ENCODE peak calls at places on chromosomes 13 and 19, in four cellular contexts. One of them, this sample, is unnamed.

GRCh38 chr13:33312150-33312908 is 26.8 kb upstream of the STARD13 start:
- DNase-seq in HepG2: peak
- DNase-seq in H1: no peak
- DNase-seq in GM12878: no peak
- DNase-seq in this sample: no peak

GRCh38 chr13:51785592-51786424 is 18.2 kb downstream of the DHRS12 start:
- DNase-seq in HepG2: no peak
- DNase-seq in H1: no peak
- DNase-seq in GM12878: no peak
- DNase-seq in this sample: no peak

GRCh38 chr19:50703915-50704548 is 15.6 kb downstream of the SHANK1 start:
- DNase-seq in GM12878: no peak
- DNase-seq in HepG2: peak
- DNase-seq in H1: no peak
- DNase-seq in this sample: no peak

GRCh38 chr19:53908106-53908932 is 759 bp upstream of the CACNG7 start:
- DNase-seq in H1: no peak
- DNase-seq in HepG2: no peak
- DNase-seq in GM12878: no peak
- DNase-seq in this sample: peak

GRCh38 chr19:56071151-56071550 is 49.9 kb downstream of the ZNF787 start:
- DNase-seq in HepG2: peak
- DNase-seq in H1: no peak
- DNase-seq in GM12878: no peak
- DNase-seq in this sample: no peak

GRCh38 chr13:74305876-74306275 is 171.7 kb upstream of the KLF12 start:
- DNase-seq in H1: no peak
- DNase-seq in HepG2: no peak
- DNase-seq in GM12878: no peak
- DNase-seq in this sample: no peak

GRCh38 chr19:38496603-38497487 is 63.4 kb downstream of the RYR1 start:
- DNase-seq in GM12878: no peak
- DNase-seq in H1: no peak
- DNase-seq in HepG2: no peak
- DNase-seq in this sample: no peak

GRCh38 chr19:42568006-42568405 is 26.7 kb downstream of the CEACAM8 start:
- DNase-seq in GM12878: no peak
- DNase-seq in HepG2: no peak
- DNase-seq in H1: no peak
- DNase-seq in this sample: no peak

GRCh38 chr19:19696386-19696785 is 27.7 kb downstream of the ZNF101 start:
- DNase-seq in H1: peak
- DNase-seq in HepG2: no peak
- DNase-seq in GM12878: no peak
- DNase-seq in this sample: no peak

GRCh38 chr13:99980201-99981114 is 1.1 kb upstream of the ZIC2 start:
- DNase-seq in H1: no peak
- DNase-seq in GM12878: no peak
- DNase-seq in HepG2: no peak
- DNase-seq in this sample: no peak

GRCh38 chr13:43805071-43805468 is 18.3 kb upstream of the ENOX1 start:
- DNase-seq in HepG2: peak
- DNase-seq in H1: no peak
- DNase-seq in GM12878: no peak
- DNase-seq in this sample: no peak

GRCh38 chr19:40609561-40610395 is 8.6 kb downstream of the LTBP4 start:
- DNase-seq in HepG2: peak
- DNase-seq in GM12878: peak
- DNase-seq in H1: no peak
- DNase-seq in this sample: peak

GRCh38 chr19:40611900-40612698 is 10.9 kb downstream of the LTBP4 start:
- DNase-seq in GM12878: no peak
- DNase-seq in HepG2: no peak
- DNase-seq in H1: no peak
- DNase-seq in this sample: no peak

GRCh38 chr19:40610396-40611064 is 9.4 kb downstream of the LTBP4 start:
- DNase-seq in GM12878: no peak
- DNase-seq in HepG2: no peak
- DNase-seq in H1: no peak
- DNase-seq in this sample: no peak

GRCh38 chr19:40612831-40613668 is 11.9 kb downstream of the LTBP4 start:
- DNase-seq in GM12878: no peak
- DNase-seq in H1: no peak
- DNase-seq in HepG2: no peak
- DNase-seq in this sample: no peak

GRCh38 chr19:40611096-40611495 is 9.9 kb downstream of the LTBP4 start:
- DNase-seq in H1: no peak
- DNase-seq in HepG2: no peak
- DNase-seq in GM12878: no peak
- DNase-seq in this sample: no peak
- TF ChIP-seq SUZ12 in H1: no peak
- TF ChIP-seq SUZ12 in HepG2: no peak
- TF ChIP-seq SUZ12 in GM12878: no peak
- TF ChIP-seq SUZ12 in this sample: no peak

GRCh38 chr19:1230585-1231489 is 7.0 kb downstream of the CBARP start:
- DNase-seq in H1: no peak
- DNase-seq in HepG2: no peak
- DNase-seq in GM12878: no peak
- DNase-seq in this sample: no peak
- TF ChIP-seq YY1 in H1: no peak
- TF ChIP-seq YY1 in HepG2: no peak
- TF ChIP-seq YY1 in GM12878: no peak
- TF ChIP-seq YY1 in this sample: no peak

DNA sequence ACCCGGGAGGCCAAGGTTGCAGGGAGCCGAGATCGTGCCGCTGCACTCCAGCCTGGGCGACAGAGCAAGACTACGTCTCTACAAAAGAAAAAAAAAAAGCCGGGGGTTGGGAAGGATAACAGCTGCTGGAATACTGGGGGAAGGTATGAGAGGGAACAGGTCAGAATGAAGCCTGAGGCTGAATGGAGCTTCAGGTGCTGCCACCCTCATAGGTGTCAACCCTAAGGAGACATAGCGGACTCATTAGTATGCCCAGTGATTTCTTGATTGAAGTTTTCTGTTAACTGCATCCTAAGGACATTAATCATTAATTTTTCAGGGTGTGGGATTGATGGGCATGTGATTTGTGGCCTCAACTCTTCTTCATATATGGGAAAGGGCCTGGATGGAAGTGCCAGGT is 6.0 kb downstream of the SMARCA4 start:
- DNase-seq in HepG2: no peak
- DNase-seq in GM12878: no peak
- DNase-seq in H1: no peak
- DNase-seq in this sample: no peak
- H3K9ac ChIP-seq in HepG2: no peak
- H3K9ac ChIP-seq in GM12878: peak
- H3K9ac ChIP-seq in H1: no peak
- H3K9ac ChIP-seq in this sample: no peak

GRCh38 chr19:52722062-52723005 is 12.5 kb downstream of the ZNF611 start:
- DNase-seq in H1: no peak
- DNase-seq in HepG2: no peak
- DNase-seq in GM12878: no peak
- DNase-seq in this sample: no peak

GRCh38 chr19:52716578-52716977 is 18.3 kb downstream of the ZNF611 start:
- DNase-seq in HepG2: no peak
- DNase-seq in H1: peak
- DNase-seq in GM12878: no peak
- DNase-seq in this sample: peak
- TF ChIP-seq SUZ12 in HepG2: no peak
- TF ChIP-seq SUZ12 in H1: no peak
- TF ChIP-seq SUZ12 in GM12878: no peak
- TF ChIP-seq SUZ12 in this sample: no peak

GRCh38 chr19:10346509-10346908 is 7.1 kb upstream of the ICAM3 start:
- DNase-seq in HepG2: peak
- DNase-seq in GM12878: no peak
- DNase-seq in H1: no peak
- DNase-seq in this sample: no peak
- TF ChIP-seq YY1 in HepG2: no peak
- TF ChIP-seq YY1 in GM12878: no peak
- TF ChIP-seq YY1 in H1: no peak
- TF ChIP-seq YY1 in this sample: no peak

This sample was measured in NT2/D1.